ENCODE peak calls at places on chromosome 7, in four cellular contexts. J is stomach, F is ovary, Z is LoVo. L is an unnamed sample.

GRCh38 chr7:74655785-74656420 is 1.6 kb upstream of the GTF2I start:
- DNase-seq in J (no peak), F (no peak), Z (no peak), L (no peak)

GRCh38 chr7:124276005-124276606 is 243.2 kb upstream of the TMEM229A start:
- DNase-seq in F (no peak), J (no peak), Z (peak), L (peak)

GRCh38 chr7:70384891-70385290 is 747.1 kb upstream of the GALNT17 start:
- DNase-seq in Z (no peak), F (no peak), J (no peak), L (no peak)

GRCh38 chr7:101564778-101565211 is 64.3 kb downstream of the MYL10 start:
- DNase-seq in Z (peak), F (no peak), J (peak), L (peak)

GRCh38 chr7:116526897-116527296 is 2.1 kb downstream of the CAV1 start:
- DNase-seq in J (no peak), F (no peak), Z (no peak), L (no peak)

GRCh38 chr7:90271753-90272152 is 26.8 kb downstream of the CFAP69 start:
- DNase-seq in J (no peak), F (no peak), Z (no peak), L (no peak)

GRCh38 chr7:131279044-131279443 is 48.6 kb upstream of the MKLN1 start:
- DNase-seq in F (no peak), Z (no peak), J (no peak), L (no peak)

GRCh38 chr7:159306012-159306411 is 161.3 kb upstream of the VIPR2 start:
- DNase-seq in Z (no peak), J (no peak), F (no peak), L (no peak)

GRCh38 chr7:27633062-27633461 is 29.6 kb downstream of the HIBADH start:
- DNase-seq in F (no peak), J (no peak), Z (no peak), L (no peak)

GRCh38 chr7:94883676-94884075 is 23.7 kb upstream of the PPP1R9A start:
- DNase-seq in Z (no peak), F (no peak), J (no peak), L (no peak)

GRCh38 chr7:144515430-144515829 is 111.9 kb upstream of the NOBOX start:
- DNase-seq in J (no peak), Z (no peak), F (no peak), L (no peak)

GRCh38 chr7:46034056-46034768 is 113.1 kb upstream of the IGFBP3 start:
- DNase-seq in J (no peak), F (no peak), Z (no peak), L (no peak)

GRCh38 chr7:74292757-74293576 is 3.8 kb downstream of the CLIP2 start:
- DNase-seq in J (peak), Z (peak), F (no peak), L (no peak)

GRCh38 chr7:3455826-3456444 is 154.9 kb downstream of the SDK1 start:
- DNase-seq in J (no peak), F (no peak), Z (no peak), L (no peak)

GRCh38 chr7:4690953-4691856 is 9.1 kb downstream of the FOXK1 start:
- DNase-seq in F (no peak), J (no peak), Z (no peak), L (no peak)

GRCh38 chr7:22624781-22625180 is 102.2 kb upstream of the IL6 start:
- DNase-seq in J (no peak), Z (no peak), F (no peak), L (no peak)

GRCh38 chr7:70807650-70808049 is 324.3 kb upstream of the GALNT17 start:
- DNase-seq in F (no peak), J (no peak), Z (no peak), L (no peak)

GRCh38 chr7:123637878-123638277 is 17.8 kb upstream of the LMOD2 start:
- DNase-seq in Z (no peak), F (no peak), J (no peak), L (no peak)

GRCh38 chr7:351681-352480 is 61.9 kb downstream of the FOXL3 start:
- DNase-seq in Z (no peak), J (no peak), F (no peak), L (no peak)

L was measured in CMK.